ENCODE peak calls at places on chromosome 11, in six cellular contexts. T is foreskin keratinocyte, W is mucosa of gallbladder, K is cardiac septum, J is HuH-7, Z is neural progenitor cell. A is an unnamed sample.
A peak's percentile ranks its signal among the peaks of the same experiment; 100 is the strongest.

GRCh38 chr11:126157326-126158030 is 54.0 kb downstream of the RPUSD4 start:
- DNase-seq in T (no peak), W (no peak), K (no peak), J (no peak), Z (no peak), A (no peak)

GRCh38 chr11:11963842-11964773 is 44.3 kb downstream of the DKK3 start:
- DNase-seq in T (no peak), W (no peak), K (no peak), J (no peak), Z (no peak), A (no peak)

GRCh38 chr11:76513654-76514034 is 68.8 kb downstream of the EMSY start:
- DNase-seq in T (no peak), W (no peak), K (no peak), J (no peak), Z (no peak), A (no peak)

GRCh38 chr11:118106789-118107335 is 20.1 kb upstream of the SMIM35 start:
- DNase-seq in T (peak; percentile 53), W (no peak), K (peak; percentile 41), J (no peak), Z (no peak), A (no peak)

GRCh38 chr11:118975771-118976709 is 4.5 kb downstream of the FOXR1 start:
- DNase-seq in T (no peak), W (no peak), K (no peak), J (no peak), Z (no peak), A (no peak)

GRCh38 chr11:111077938-111078337 is 167.6 kb upstream of the POU2AF2 start:
- DNase-seq in T (no peak), W (no peak), K (no peak), J (no peak), Z (no peak), A (no peak)

GRCh38 chr11:28347351-28347750 is 239.2 kb downstream of the METTL15 start:
- DNase-seq in T (no peak), W (no peak), K (no peak), J (no peak), Z (no peak), A (no peak)

GRCh38 chr11:113574586-113574985 is 99.4 kb upstream of the DRD2 start:
- DNase-seq in T (no peak), W (no peak), K (no peak), J (no peak), Z (no peak), A (no peak)

GRCh38 chr11:59199546-59200420 is 12.9 kb downstream of the MPEG1 start:
- DNase-seq in T (no peak), W (no peak), K (no peak), J (no peak), Z (no peak), A (no peak)

GRCh38 chr11:75445315-75445953 is 12.4 kb upstream of the KLHL35 start:
- DNase-seq in T (peak; percentile 19), W (peak; percentile 63), K (peak; percentile 85), J (peak; percentile 89), Z (peak; percentile 85), A (peak; percentile 56)

GRCh38 chr11:1918436-1919315 is 827 bp upstream of the TNNT3 start:
- DNase-seq in T (no peak), W (no peak), K (no peak), J (no peak), Z (no peak), A (no peak)

GRCh38 chr11:130165601-130166456 is 6.2 kb downstream of the ST14 start:
- DNase-seq in T (peak; percentile 25), W (no peak), K (no peak), J (no peak), Z (no peak), A (no peak)

GRCh38 chr11:86502137-86502536 is 127.5 kb downstream of the CCDC81 start:
- DNase-seq in T (no peak), W (no peak), K (no peak), J (no peak), Z (no peak), A (no peak)

GRCh38 chr11:2752923-2753322 is 53.1 kb upstream of the KCNQ1OT1 start:
- DNase-seq in T (no peak), W (no peak), K (no peak), J (no peak), Z (no peak), A (no peak)

GRCh38 chr11:110712643-110713468 is 619 bp upstream of the ARHGAP20 start:
- DNase-seq in T (peak; percentile 28), W (peak; percentile 55), K (no peak), J (no peak), Z (peak; percentile 55), A (no peak)

GRCh38 chr11:133530501-133530835 is 1.8 kb downstream of the OPCML start:
- DNase-seq in T (no peak), W (no peak), K (no peak), J (no peak), Z (peak; percentile 37), A (no peak)

GRCh38 chr11:75277991-75278790 is 37.6 kb downstream of the TPBGL start:
- DNase-seq in T (no peak), W (no peak), K (peak; percentile 43), J (no peak), Z (no peak), A (no peak)

GRCh38 chr11:2295971-2296912 is 5.5 kb downstream of the C11orf21 start:
- DNase-seq in T (no peak), W (peak; percentile 7), K (peak; percentile 36), J (no peak), Z (no peak), A (no peak)

GRCh38 chr11:77411717-77412441 is 62.0 kb downstream of the PAK1 start:
- DNase-seq in T (peak; percentile 81), W (peak; percentile 91), K (peak; percentile 95), J (no peak), Z (peak; percentile 94), A (no peak)

GRCh38 chr11:130216591-130217132 is 57.1 kb downstream of the ST14 start:
- DNase-seq in T (no peak), W (peak; percentile 5), K (peak; percentile 12), J (no peak), Z (no peak), A (no peak)

GRCh38 chr11:42524534-42525227 is 787.1 kb upstream of the API5 start:
- DNase-seq in T (peak; percentile 59), W (peak; percentile 58), K (no peak), J (peak; percentile 26), Z (peak; percentile 84), A (peak; percentile 41)

GRCh38 chr11:122157540-122158173 is 41.6 kb upstream of the BLID start:
- DNase-seq in T (no peak), W (no peak), K (no peak), J (no peak), Z (no peak), A (no peak)

GRCh38 chr11:8307601-8308000 is 43.9 kb upstream of the LMO1 start:
- DNase-seq in T (no peak), W (no peak), K (peak; percentile 41), J (no peak), Z (no peak), A (no peak)

GRCh38 chr11:65424200-65425104 is 1.9 kb downstream of the NEAT1 start:
- DNase-seq in T (peak; percentile 34), W (no peak), K (peak; percentile 84), J (no peak), Z (no peak), A (no peak)

GRCh38 chr11:15276616-15277015 is 161.9 kb downstream of the INSC start:
- DNase-seq in T (no peak), W (no peak), K (no peak), J (no peak), Z (peak; percentile 61), A (no peak)

GRCh38 chr11:84019576-84020194 is 733.5 kb upstream of the CCDC90B start:
- DNase-seq in T (peak; percentile 30), W (no peak), K (no peak), J (no peak), Z (no peak), A (no peak)

GRCh38 chr11:8011383-8011782 is 24.2 kb downstream of the EIF3F start:
- DNase-seq in T (no peak), W (no peak), K (no peak), J (no peak), Z (no peak), A (no peak)

GRCh38 chr11:12410006-12410728 is 32.8 kb downstream of the PARVA start:
- DNase-seq in T (no peak), W (no peak), K (no peak), J (no peak), Z (peak; percentile 44), A (no peak)

GRCh38 chr11:84212467-84213390 is 926.6 kb upstream of the CCDC90B start:
- DNase-seq in T (no peak), W (no peak), K (no peak), J (no peak), Z (no peak), A (peak; percentile 27)

GRCh38 chr11:61940466-61940865 is 9.7 kb upstream of the BEST1 start:
- DNase-seq in T (no peak), W (no peak), K (no peak), J (no peak), Z (no peak), A (no peak)

GRCh38 chr11:44893250-44894216 is 57.1 kb downstream of the TP53I11 start:
- DNase-seq in T (no peak), W (no peak), K (no peak), J (no peak), Z (peak; percentile 55), A (no peak)

GRCh38 chr11:34105079-34105956 is at the start of gene NAT10:
- DNase-seq in T (peak; percentile 97), W (peak; percentile 98), K (peak; percentile 98), J (peak; percentile 75), Z (peak; percentile 99), A (peak; percentile 97)

A was measured in HepG2.